ENCODE peak calls at places on chromosomes 12 and 14, in ten cellular contexts. One of them, this sample, is unnamed.

GRCh38 chr12:10720974-10721565 is 2.1 kb downstream of the YBX3 start:
- DNase-seq in cardiac septum: no peak
- DNase-seq in stimulated activated naive CD4-positive, alpha-beta T cell: no peak
- DNase-seq in NCI-H2029: no peak
- DNase-seq in posterior cingulate gyrus: no peak
- DNase-seq in keratinocyte: no peak
- DNase-seq in iris pigment epithelial cell: peak
- DNase-seq in cardiac muscle cell: peak
- DNase-seq in stimulated activated CD4-positive, alpha-beta T cell treated with anti-CD3 and anti-CD28 coated beads, Interleukin-1b, Interleukin-23, amount 100 ng/mL, for 48 hours: no peak
- DNase-seq in endothelial cell: no peak
- DNase-seq in this sample: no peak

GRCh38 chr12:47094804-47095203 is 15.0 kb upstream of the AMIGO2 start:
- DNase-seq in cardiac septum: no peak
- DNase-seq in stimulated activated naive CD4-positive, alpha-beta T cell: no peak
- DNase-seq in NCI-H2029: no peak
- DNase-seq in posterior cingulate gyrus: no peak
- DNase-seq in keratinocyte: no peak
- DNase-seq in iris pigment epithelial cell: no peak
- DNase-seq in cardiac muscle cell: no peak
- DNase-seq in stimulated activated CD4-positive, alpha-beta T cell treated with anti-CD3 and anti-CD28 coated beads, Interleukin-1b, Interleukin-23, amount 100 ng/mL, for 48 hours: no peak
- DNase-seq in endothelial cell: no peak
- DNase-seq in this sample: no peak

GRCh38 chr14:81169711-81170103 is 51.1 kb downstream of the GTF2A1 start:
- DNase-seq in cardiac septum: peak
- DNase-seq in stimulated activated naive CD4-positive, alpha-beta T cell: no peak
- DNase-seq in NCI-H2029: no peak
- DNase-seq in posterior cingulate gyrus: peak
- DNase-seq in keratinocyte: no peak
- DNase-seq in iris pigment epithelial cell: peak
- DNase-seq in cardiac muscle cell: peak
- DNase-seq in stimulated activated CD4-positive, alpha-beta T cell treated with anti-CD3 and anti-CD28 coated beads, Interleukin-1b, Interleukin-23, amount 100 ng/mL, for 48 hours: no peak
- DNase-seq in endothelial cell: no peak
- DNase-seq in this sample: no peak

GRCh38 chr12:39831587-39832315 is 212.1 kb upstream of the ABCD2 start:
- DNase-seq in cardiac septum: no peak
- DNase-seq in stimulated activated naive CD4-positive, alpha-beta T cell: no peak
- DNase-seq in NCI-H2029: no peak
- DNase-seq in posterior cingulate gyrus: no peak
- DNase-seq in keratinocyte: no peak
- DNase-seq in iris pigment epithelial cell: peak
- DNase-seq in cardiac muscle cell: peak
- DNase-seq in stimulated activated CD4-positive, alpha-beta T cell treated with anti-CD3 and anti-CD28 coated beads, Interleukin-1b, Interleukin-23, amount 100 ng/mL, for 48 hours: no peak
- DNase-seq in endothelial cell: no peak
- DNase-seq in this sample: peak

GRCh38 chr12:52667931-52668330 is 12.3 kb downstream of the KRT1 start:
- DNase-seq in cardiac septum: no peak
- DNase-seq in stimulated activated naive CD4-positive, alpha-beta T cell: no peak
- DNase-seq in NCI-H2029: no peak
- DNase-seq in posterior cingulate gyrus: no peak
- DNase-seq in keratinocyte: no peak
- DNase-seq in iris pigment epithelial cell: no peak
- DNase-seq in cardiac muscle cell: no peak
- DNase-seq in stimulated activated CD4-positive, alpha-beta T cell treated with anti-CD3 and anti-CD28 coated beads, Interleukin-1b, Interleukin-23, amount 100 ng/mL, for 48 hours: no peak
- DNase-seq in endothelial cell: no peak
- DNase-seq in this sample: no peak

GRCh38 chr12:113208041-113208934 is 13.0 kb upstream of the TPCN1 start:
- DNase-seq in cardiac septum: no peak
- DNase-seq in stimulated activated naive CD4-positive, alpha-beta T cell: peak
- DNase-seq in NCI-H2029: no peak
- DNase-seq in posterior cingulate gyrus: no peak
- DNase-seq in keratinocyte: no peak
- DNase-seq in iris pigment epithelial cell: no peak
- DNase-seq in cardiac muscle cell: peak
- DNase-seq in stimulated activated CD4-positive, alpha-beta T cell treated with anti-CD3 and anti-CD28 coated beads, Interleukin-1b, Interleukin-23, amount 100 ng/mL, for 48 hours: peak
- DNase-seq in endothelial cell: no peak
- DNase-seq in this sample: no peak

GRCh38 chr12:131245564-131246355 is 292.1 kb downstream of the ADGRD1 start:
- DNase-seq in cardiac septum: no peak
- DNase-seq in stimulated activated naive CD4-positive, alpha-beta T cell: no peak
- DNase-seq in NCI-H2029: no peak
- DNase-seq in posterior cingulate gyrus: no peak
- DNase-seq in keratinocyte: no peak
- DNase-seq in iris pigment epithelial cell: no peak
- DNase-seq in cardiac muscle cell: no peak
- DNase-seq in stimulated activated CD4-positive, alpha-beta T cell treated with anti-CD3 and anti-CD28 coated beads, Interleukin-1b, Interleukin-23, amount 100 ng/mL, for 48 hours: no peak
- DNase-seq in endothelial cell: no peak
- DNase-seq in this sample: no peak

GRCh38 chr14:101774006-101774755 is 12.7 kb downstream of the PPP2R5C start:
- DNase-seq in cardiac septum: no peak
- DNase-seq in stimulated activated naive CD4-positive, alpha-beta T cell: no peak
- DNase-seq in NCI-H2029: no peak
- DNase-seq in posterior cingulate gyrus: peak
- DNase-seq in keratinocyte: no peak
- DNase-seq in iris pigment epithelial cell: no peak
- DNase-seq in cardiac muscle cell: no peak
- DNase-seq in stimulated activated CD4-positive, alpha-beta T cell treated with anti-CD3 and anti-CD28 coated beads, Interleukin-1b, Interleukin-23, amount 100 ng/mL, for 48 hours: no peak
- DNase-seq in endothelial cell: no peak
- DNase-seq in this sample: no peak

GRCh38 chr14:60183724-60184596 is 18.8 kb upstream of the DHRS7 start:
- DNase-seq in cardiac septum: no peak
- DNase-seq in stimulated activated naive CD4-positive, alpha-beta T cell: peak
- DNase-seq in NCI-H2029: peak
- DNase-seq in posterior cingulate gyrus: no peak
- DNase-seq in keratinocyte: no peak
- DNase-seq in iris pigment epithelial cell: peak
- DNase-seq in cardiac muscle cell: peak
- DNase-seq in stimulated activated CD4-positive, alpha-beta T cell treated with anti-CD3 and anti-CD28 coated beads, Interleukin-1b, Interleukin-23, amount 100 ng/mL, for 48 hours: no peak
- DNase-seq in endothelial cell: no peak
- DNase-seq in this sample: no peak

This sample was measured in epithelial cell of prostate.